ENCODE peak calls at places on chromosomes 1 and 21, in four cellular contexts. R, N, Q and Z are unnamed samples. For H3K4me1, the result is how much of the 10 kb centered on the place peaks cover.

GRCh38 chr1:226988337-226988672 is 48.2 kb downstream of the COQ8A start:
- DNase-seq in R (no peak), N (no peak), Q (no peak), Z (no peak)

GRCh38 chr1:44572572-44572879 is 101.8 kb downstream of the TMEM53 start:
- DNase-seq in N (no peak), R (no peak), Q (no peak), Z (no peak)

GRCh38 chr21:41758550-41758949 is 8.3 kb downstream of the RIPK4 start:
- DNase-seq in N (no peak), R (peak), Q (no peak), Z (peak)

GRCh38 chr1:42730988-42731387 is 9.0 kb downstream of the CLDN19 start:
- DNase-seq in Q (no peak), N (peak), R (peak), Z (peak)

GRCh38 chr1:162908780-162909179 is 47.8 kb upstream of the CCDC190 start:
- DNase-seq in Q (no peak), N (no peak), R (peak), Z (no peak)

GRCh38 chr1:175080030-175080429 is 12.4 kb downstream of the TNN start:
- DNase-seq in Q (no peak), N (no peak), R (no peak), Z (no peak)

GRCh38 chr1:106523448-106523847 is 533.0 kb upstream of the PRMT6 start:
- DNase-seq in Q (no peak), N (no peak), R (no peak), Z (no peak)

GRCh38 chr21:34974162-34974981 is 74.7 kb downstream of the RUNX1 start:
- DNase-seq in Q (peak), R (no peak), N (no peak), Z (no peak)

GRCh38 chr1:179091691-179092165 is 9.9 kb downstream of the TOR3A start:
- DNase-seq in R (no peak), N (no peak), Q (peak), Z (no peak)

GRCh38 chr1:100584761-100585745 is 47.1 kb downstream of the GPR88 start:
- DNase-seq in R (no peak), Q (peak), N (no peak), Z (no peak)

GRCh38 chr1:91916046-91916445 is 30.1 kb upstream of the TGFBR3 start:
- DNase-seq in Q (no peak), N (no peak), R (no peak), Z (no peak)

GRCh38 chr1:180178511-180179161 is 24.0 kb downstream of the QSOX1 start:
- DNase-seq in R (peak), N (peak), Q (peak), Z (peak)

GRCh38 chr1:184425449-184426277 is 38.8 kb downstream of the C1orf21 start:
- DNase-seq in R (no peak), N (no peak), Q (no peak), Z (no peak)

GRCh38 chr21:25506268-25506667 is 101.0 kb downstream of the MRPL39 start:
- DNase-seq in R (no peak), Q (no peak), N (no peak), Z (no peak)

GRCh38 chr1:90973897-90974798 is 47.7 kb downstream of the ZNF644 start:
- DNase-seq in Q (no peak), R (no peak), N (peak), Z (no peak)

GRCh38 chr1:233868461-233868860 is 36.0 kb upstream of the SLC35F3 start:
- DNase-seq in Q (no peak), R (no peak), N (no peak), Z (no peak)

GRCh38 chr1:178578541-178578940 is 65.6 kb downstream of the TEX35 start:
- DNase-seq in N (no peak), Q (no peak), R (no peak), Z (no peak)

GRCh38 chr1:110209715-110210603 is at the start of gene KCNC4:
- DNase-seq in N (peak), R (no peak), Q (peak), Z (peak)

GRCh38 chr1:158398818-158399502 is at the start of gene OR10T2:
- DNase-seq in Q (no peak), R (no peak), N (no peak), Z (no peak)

GRCh38 chr1:226717256-226717909 is 21.7 kb downstream of the ITPKB start:
- DNase-seq in Q (no peak), N (no peak), R (peak), Z (no peak)

GRCh38 chr1:207926984-207927383 is 16.1 kb upstream of the CD34 start:
- DNase-seq in N (no peak), Q (no peak), R (no peak), Z (no peak)

GRCh38 chr1:84862810-84863251 is 30.2 kb downstream of the LPAR3 start:
- DNase-seq in R (no peak), N (no peak), Q (no peak), Z (no peak)

GRCh38 chr1:11982010-11982392 is 1.8 kb downstream of the MFN2 start:
- DNase-seq in R (no peak), Q (peak), N (no peak), Z (peak)

GRCh38 chr1:226638001-226638601 is 89.5 kb downstream of the STUM start:
- DNase-seq in R (no peak), N (no peak), Q (no peak), Z (no peak)

GRCh38 chr1:113949007-113949406 is 19.9 kb downstream of the HIPK1 start:
- DNase-seq in R (no peak), N (peak), Q (no peak), Z (no peak)

GRCh38 chr1:91712981-91713841 is 172.7 kb downstream of the TGFBR3 start:
- DNase-seq in R (no peak), Q (no peak), N (no peak), Z (no peak)

GRCh38 chr1:63327417-63328139 is 5.2 kb downstream of the FOXD3 start:
- DNase-seq in R (peak), N (peak), Q (peak), Z (peak)

GRCh38 chr1:60600532-60600931 is 481.8 kb upstream of the NFIA start:
- DNase-seq in Q (no peak), R (no peak), N (no peak), Z (no peak)

GRCh38 chr1:8595919-8596318 is 221.5 kb downstream of the RERE start:
- DNase-seq in R (no peak), Q (no peak), N (no peak), Z (no peak)

GRCh38 chr1:156897078-156897825 is 3.7 kb downstream of the PEAR1 start:
- DNase-seq in Q (no peak), N (no peak), R (no peak), Z (no peak)
- TF ChIP-seq TCF7L2 in Q (no peak), N (no peak), R (no peak), Z (no peak)

DNA sequence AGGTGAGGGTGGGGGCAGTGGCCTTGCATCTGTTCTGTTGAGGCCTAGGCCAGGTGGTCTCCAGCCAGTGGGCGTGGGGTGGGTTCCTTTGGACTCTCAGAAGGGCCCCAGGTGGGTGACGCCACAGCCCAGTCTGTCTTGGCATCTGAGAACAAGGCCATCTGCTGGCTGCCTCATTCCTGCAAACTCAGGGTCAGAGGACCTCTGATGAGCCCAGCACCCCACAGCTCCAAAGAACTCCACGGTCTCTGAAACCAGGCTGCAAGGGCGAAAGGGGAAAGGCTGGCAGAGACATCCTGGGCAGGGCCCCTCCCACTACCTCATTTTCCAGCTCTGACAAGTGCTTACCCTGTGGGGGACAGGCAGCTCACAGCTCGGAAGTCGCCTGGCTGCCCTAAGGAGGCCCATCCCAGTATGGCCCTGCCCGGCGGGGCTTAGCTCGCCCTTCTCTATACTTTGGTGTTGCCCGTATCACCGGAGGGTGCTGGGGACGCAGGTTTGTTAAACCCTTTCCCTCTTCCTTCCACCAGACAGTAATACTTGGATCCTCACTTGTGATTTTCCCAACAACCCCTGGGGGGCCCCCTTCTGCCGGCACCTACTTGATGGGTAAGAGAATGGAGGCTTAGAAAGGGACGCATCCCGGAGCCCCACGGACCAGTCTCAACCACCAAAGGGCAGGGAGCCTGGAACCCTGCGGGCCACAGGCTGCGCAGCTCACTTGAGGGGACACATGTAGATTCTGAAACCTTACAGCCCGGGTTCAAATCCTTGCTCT is 10.9 kb upstream of the EDN2 start:
- DNase-seq in N (peak), Q (peak), R (no peak), Z (no peak)
- H3K4me1 ChIP-seq in N (under half), Q (under half), R (under half), Z (half or more)

GRCh38 chr1:21762022-21762404 is 20.9 kb downstream of the USP48 start:
- DNase-seq in R (no peak), N (no peak), Q (no peak), Z (no peak)
- TF ChIP-seq TCF7L2 in R (no peak), N (no peak), Q (no peak), Z (no peak)

GRCh38 chr1:156122086-156122485 is 7.6 kb downstream of the LMNA start:
- DNase-seq in Q (no peak), N (no peak), R (no peak), Z (no peak)

GRCh38 chr1:156122519-156123355 is 8.2 kb downstream of the LMNA start:
- DNase-seq in R (peak), Q (peak), N (peak), Z (no peak)

GRCh38 chr1:156120318-156120717 is 5.8 kb downstream of the LMNA start:
- DNase-seq in N (no peak), Q (no peak), R (no peak), Z (no peak)

GRCh38 chr1:156119503-156120209 is 5.1 kb downstream of the LMNA start:
- DNase-seq in N (peak), Q (no peak), R (no peak), Z (no peak)

GRCh38 chr1:156121441-156121840 is 6.9 kb downstream of the LMNA start:
- DNase-seq in R (no peak), Q (no peak), N (no peak), Z (no peak)
- H3K4me1 ChIP-seq in R (half or more), Q (half or more), N (half or more), Z (half or more)

GRCh38 chr1:24930703-24931480 is 816 bp upstream of the RUNX3 start:
- DNase-seq in R (no peak), N (no peak), Q (no peak), Z (no peak)
- TF ChIP-seq TCF7L2 in R (no peak), N (no peak), Q (no peak), Z (no peak)